ENCODE peak calls at places on chromosome 12, in six cellular contexts. A is SHP77 treated with DMSO at 0.1 percent for 48 hours; K is LHCN-M2; W is bronchial epithelial cell; S is NCI-H2081; U is activated naive CD4-positive, alpha-beta T cell treated with anti-CD3 and anti-CD28 coated beads for 36 hours. Y is an unnamed sample.

GRCh38 chr12:32108829-32109228 is 2.2 kb downstream of the BICD1 start:
- DNase-seq in A (no peak), K (no peak), W (no peak), S (no peak), U (no peak), Y (peak)

GRCh38 chr12:74537126-74537706 is 419 bp upstream of the ATXN7L3B start:
- DNase-seq in A (peak), K (peak), W (peak), S (peak), U (no peak), Y (peak)

GRCh38 chr12:109782322-109782695 is 50.9 kb downstream of the TRPV4 start:
- DNase-seq in A (no peak), K (no peak), W (no peak), S (no peak), U (no peak), Y (no peak)

GRCh38 chr12:92702754-92703679 is at the start of gene PLEKHG7:
- DNase-seq in A (no peak), K (no peak), W (peak), S (no peak), U (peak), Y (no peak)

GRCh38 chr12:16606201-16606849 is 363 bp upstream of the LMO3 start:
- DNase-seq in A (no peak), K (peak), W (no peak), S (peak), U (no peak), Y (no peak)

GRCh38 chr12:68746572-68747180 is 700 bp downstream of the SLC35E3 start:
- DNase-seq in A (peak), K (peak), W (peak), S (no peak), U (peak), Y (peak)

GRCh38 chr12:87509233-87509820 is 519.9 kb downstream of the C12orf50 start:
- DNase-seq in A (peak), K (peak), W (peak), S (no peak), U (no peak), Y (no peak)

GRCh38 chr12:90036641-90037040 is 328.0 kb upstream of the ATP2B1 start:
- DNase-seq in A (no peak), K (peak), W (peak), S (no peak), U (no peak), Y (no peak)

GRCh38 chr12:27207626-27208413 is 36.3 kb upstream of the STK38L start:
- DNase-seq in A (no peak), K (no peak), W (peak), S (no peak), U (peak), Y (no peak)

GRCh38 chr12:10169094-10169493 is 2.8 kb downstream of the OLR1 start:
- DNase-seq in A (no peak), K (no peak), W (no peak), S (no peak), U (no peak), Y (no peak)

GRCh38 chr12:2543801-2544200 is 251.0 kb upstream of the FKBP4 start:
- DNase-seq in A (no peak), K (no peak), W (no peak), S (no peak), U (no peak), Y (no peak)

GRCh38 chr12:120247183-120247582 is 18.3 kb downstream of the PXN start:
- DNase-seq in A (no peak), K (no peak), W (no peak), S (no peak), U (no peak), Y (no peak)

GRCh38 chr12:54984602-54985376 is at the start of gene TESPA1:
- DNase-seq in A (no peak), K (no peak), W (no peak), S (no peak), U (peak), Y (no peak)

GRCh38 chr12:3542911-3543310 is 51.9 kb downstream of the PRMT8 start:
- DNase-seq in A (no peak), K (peak), W (peak), S (no peak), U (no peak), Y (no peak)

GRCh38 chr12:30835216-30835615 is 80.5 kb upstream of the CAPRIN2 start:
- DNase-seq in A (no peak), K (no peak), W (no peak), S (no peak), U (no peak), Y (no peak)

GRCh38 chr12:6542209-6543009 is 8.1 kb downstream of the GAPDH start:
- DNase-seq in A (no peak), K (peak), W (no peak), S (no peak), U (no peak), Y (no peak)

GRCh38 chr12:97142737-97143450 is 235.8 kb downstream of the NEDD1 start:
- DNase-seq in A (no peak), K (no peak), W (no peak), S (no peak), U (no peak), Y (peak)

GRCh38 chr12:93060666-93061413 is 131.7 kb upstream of the EEA1 start:
- DNase-seq in A (no peak), K (peak), W (no peak), S (no peak), U (no peak), Y (no peak)

GRCh38 chr12:102562836-102563425 is 82.6 kb upstream of the IGF1 start:
- DNase-seq in A (no peak), K (no peak), W (no peak), S (no peak), U (no peak), Y (no peak)

GRCh38 chr12:503111-503761 is 43.5 kb downstream of the B4GALNT3 start:
- DNase-seq in A (no peak), K (peak), W (peak), S (no peak), U (no peak), Y (no peak)

GRCh38 chr12:1670244-1670814 is 20.5 kb upstream of the ADIPOR2 start:
- DNase-seq in A (no peak), K (no peak), W (no peak), S (no peak), U (no peak), Y (no peak)

GRCh38 chr12:82527165-82527780 is 159.4 kb upstream of the TMTC2 start:
- DNase-seq in A (peak), K (peak), W (peak), S (peak), U (peak), Y (peak)

GRCh38 chr12:79360269-79360668 is 330.5 kb downstream of the PAWR start:
- DNase-seq in A (no peak), K (no peak), W (no peak), S (no peak), U (no peak), Y (no peak)

GRCh38 chr12:43287991-43288390 is 264.0 kb downstream of the ADAMTS20 start:
- DNase-seq in A (no peak), K (no peak), W (peak), S (no peak), U (no peak), Y (no peak)

GRCh38 chr12:100138048-100138907 is 4.4 kb downstream of the BLTP3B start:
- DNase-seq in A (no peak), K (peak), W (peak), S (no peak), U (no peak), Y (peak)

GRCh38 chr12:2337031-2338010 is 284.5 kb downstream of the CACNA1C start:
- DNase-seq in A (no peak), K (no peak), W (no peak), S (no peak), U (no peak), Y (no peak)

GRCh38 chr12:16175893-16176292 is 101.6 kb downstream of the SLC15A5 start:
- DNase-seq in A (no peak), K (peak), W (no peak), S (no peak), U (no peak), Y (no peak)

GRCh38 chr12:28973491-28973890 is 175.6 kb upstream of the FAR2 start:
- DNase-seq in A (no peak), K (no peak), W (no peak), S (no peak), U (no peak), Y (no peak)

GRCh38 chr12:41531147-41531829 is 343.2 kb downstream of the PDZRN4 start:
- DNase-seq in A (no peak), K (no peak), W (no peak), S (no peak), U (no peak), Y (no peak)

GRCh38 chr12:80226576-80226975 is 127.2 kb downstream of the OTOGL start:
- DNase-seq in A (no peak), K (peak), W (peak), S (no peak), U (no peak), Y (no peak)

GRCh38 chr12:120015313-120015712 is 26.3 kb downstream of the BICDL1 start:
- DNase-seq in A (no peak), K (no peak), W (no peak), S (no peak), U (peak), Y (no peak)

GRCh38 chr12:88194868-88195267 is 52.8 kb downstream of the TMTC3 start:
- DNase-seq in A (no peak), K (no peak), W (no peak), S (no peak), U (no peak), Y (no peak)

GRCh38 chr12:53754633-53755261 is 3.0 kb upstream of the CISTR start:
- DNase-seq in A (no peak), K (peak), W (no peak), S (no peak), U (no peak), Y (peak)

GRCh38 chr12:121550974-121551631 is 29.7 kb downstream of the KDM2B start:
- DNase-seq in A (no peak), K (no peak), W (no peak), S (no peak), U (no peak), Y (no peak)

GRCh38 chr12:50162225-50162624 is 4.9 kb downstream of the CERS5 start:
- DNase-seq in A (no peak), K (no peak), W (no peak), S (no peak), U (no peak), Y (no peak)

GRCh38 chr12:6380141-6381121 is 3.5 kb upstream of the LTBR start:
- DNase-seq in A (no peak), K (no peak), W (peak), S (no peak), U (no peak), Y (no peak)

GRCh38 chr12:51334774-51335173 is 10.8 kb upstream of the BIN2 start:
- DNase-seq in A (no peak), K (no peak), W (peak), S (no peak), U (no peak), Y (no peak)

Y was measured in cerebellar cortex.